ENCODE peak calls at places on chromosomes 5 and 9, in ten cellular contexts. One of them, this sample, is unnamed.

GRCh38 chr5:180601591-180602480 is 10.5 kb upstream of the SCGB3A1 start:
- DNase-seq in AG04450: no peak
- DNase-seq in adrenal gland: peak
- DNase-seq in pancreas: no peak
- DNase-seq in RWPE2: peak
- DNase-seq in psoas muscle: no peak
- DNase-seq in transverse colon: no peak
- DNase-seq in spleen: peak
- DNase-seq in OCI-LY7: no peak
- DNase-seq in PC-3: no peak
- DNase-seq in this sample: peak

GRCh38 chr9:71587576-71588362 is 180.5 kb downstream of the CEMIP2 start:
- DNase-seq in pancreas: no peak
- DNase-seq in spleen: no peak
- DNase-seq in AG04450: no peak
- DNase-seq in RWPE2: no peak
- DNase-seq in psoas muscle: no peak
- DNase-seq in transverse colon: no peak
- DNase-seq in adrenal gland: no peak
- DNase-seq in OCI-LY7: no peak
- DNase-seq in PC-3: peak
- DNase-seq in this sample: no peak

GRCh38 chr5:37554938-37555337 is 175.8 kb downstream of the WDR70 start:
- DNase-seq in spleen: no peak
- DNase-seq in transverse colon: no peak
- DNase-seq in pancreas: no peak
- DNase-seq in psoas muscle: no peak
- DNase-seq in PC-3: peak
- DNase-seq in RWPE2: no peak
- DNase-seq in OCI-LY7: peak
- DNase-seq in adrenal gland: no peak
- DNase-seq in AG04450: no peak
- DNase-seq in this sample: no peak

GRCh38 chr5:86523718-86524117 is 94.0 kb upstream of the COX7C start:
- DNase-seq in adrenal gland: no peak
- DNase-seq in OCI-LY7: no peak
- DNase-seq in RWPE2: no peak
- DNase-seq in pancreas: no peak
- DNase-seq in psoas muscle: no peak
- DNase-seq in PC-3: no peak
- DNase-seq in AG04450: no peak
- DNase-seq in transverse colon: no peak
- DNase-seq in spleen: no peak
- DNase-seq in this sample: no peak

GRCh38 chr9:121050128-121050988 is at the start of gene C5:
- DNase-seq in AG04450: no peak
- DNase-seq in transverse colon: no peak
- DNase-seq in OCI-LY7: no peak
- DNase-seq in adrenal gland: no peak
- DNase-seq in PC-3: no peak
- DNase-seq in psoas muscle: no peak
- DNase-seq in pancreas: no peak
- DNase-seq in spleen: no peak
- DNase-seq in RWPE2: no peak
- DNase-seq in this sample: no peak

GRCh38 chr9:4237748-4238511 is 61.9 kb downstream of the GLIS3 start:
- DNase-seq in transverse colon: no peak
- DNase-seq in AG04450: no peak
- DNase-seq in RWPE2: no peak
- DNase-seq in OCI-LY7: no peak
- DNase-seq in PC-3: no peak
- DNase-seq in psoas muscle: no peak
- DNase-seq in spleen: no peak
- DNase-seq in adrenal gland: no peak
- DNase-seq in pancreas: no peak
- DNase-seq in this sample: no peak

GRCh38 chr5:852431-853401 is 1.9 kb upstream of the ZDHHC11 start:
- DNase-seq in OCI-LY7: no peak
- DNase-seq in adrenal gland: no peak
- DNase-seq in PC-3: no peak
- DNase-seq in AG04450: no peak
- DNase-seq in spleen: peak
- DNase-seq in transverse colon: no peak
- DNase-seq in pancreas: no peak
- DNase-seq in psoas muscle: no peak
- DNase-seq in RWPE2: peak
- DNase-seq in this sample: peak

GRCh38 chr9:116713266-116713665 is 26.2 kb downstream of the TRIM32 start:
- DNase-seq in spleen: no peak
- DNase-seq in adrenal gland: no peak
- DNase-seq in PC-3: no peak
- DNase-seq in RWPE2: no peak
- DNase-seq in AG04450: no peak
- DNase-seq in transverse colon: no peak
- DNase-seq in psoas muscle: no peak
- DNase-seq in OCI-LY7: no peak
- DNase-seq in pancreas: no peak
- DNase-seq in this sample: no peak

GRCh38 chr9:136764301-136764891 is at the start of gene LCN15:
- DNase-seq in AG04450: no peak
- DNase-seq in pancreas: no peak
- DNase-seq in spleen: no peak
- DNase-seq in psoas muscle: no peak
- DNase-seq in transverse colon: no peak
- DNase-seq in OCI-LY7: no peak
- DNase-seq in PC-3: no peak
- DNase-seq in RWPE2: peak
- DNase-seq in adrenal gland: peak
- DNase-seq in this sample: peak
- H3K4me3 ChIP-seq in AG04450: no peak
- H3K4me3 ChIP-seq in pancreas: no peak
- H3K4me3 ChIP-seq in spleen: no peak
- H3K4me3 ChIP-seq in psoas muscle: no peak
- H3K4me3 ChIP-seq in transverse colon: no peak
- H3K4me3 ChIP-seq in OCI-LY7: no peak
- H3K4me3 ChIP-seq in PC-3: no peak
- H3K4me3 ChIP-seq in RWPE2: no peak
- H3K4me3 ChIP-seq in adrenal gland: no peak
- H3K4me3 ChIP-seq in this sample: no peak

DNA sequence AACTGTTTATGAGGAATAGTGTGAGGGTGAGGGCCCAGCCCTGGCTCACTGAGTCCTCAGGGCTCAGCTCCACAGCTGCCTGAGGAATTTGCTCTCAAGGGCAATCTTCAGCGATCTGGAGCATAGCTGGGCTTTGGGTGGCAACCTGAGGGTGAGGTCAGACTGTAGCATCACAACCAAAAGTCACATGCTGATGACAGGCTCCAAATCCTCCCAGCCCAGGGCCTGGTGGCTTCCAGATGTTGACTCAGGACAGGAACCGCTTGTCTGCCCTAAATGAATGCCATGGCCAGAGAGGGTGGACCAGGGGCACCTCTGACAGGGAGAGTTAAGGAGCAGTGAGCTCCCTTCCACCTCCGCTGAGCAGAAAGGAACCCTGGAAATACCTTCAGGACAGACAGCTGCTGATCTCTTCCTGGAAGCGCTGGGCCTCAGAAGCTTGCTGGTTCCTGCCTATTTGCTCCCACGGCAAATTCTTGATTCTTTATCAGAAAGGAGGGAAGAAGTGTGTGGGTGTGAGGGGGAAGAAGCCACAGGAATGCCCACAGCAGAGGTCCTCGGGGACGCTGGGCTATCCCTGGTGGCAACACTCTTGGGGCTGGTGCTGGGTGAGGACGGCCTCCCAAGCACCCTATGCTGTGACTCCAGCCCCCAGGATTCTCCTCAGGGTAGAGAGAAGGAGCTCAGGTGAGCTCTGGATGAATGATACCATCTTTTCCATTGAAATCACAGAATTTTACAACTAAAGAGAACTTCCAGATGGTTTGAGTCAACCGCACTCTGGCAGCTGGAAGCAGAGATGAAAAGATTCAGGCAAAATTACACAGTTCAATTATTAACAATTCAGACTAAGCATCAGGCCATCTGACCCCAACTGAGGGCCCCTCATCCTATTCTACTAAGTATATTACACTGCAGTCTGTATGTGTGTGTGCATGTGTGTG is 13.8 kb upstream of the CTSL start:
- DNase-seq in OCI-LY7: no peak
- DNase-seq in pancreas: no peak
- DNase-seq in transverse colon: no peak
- DNase-seq in RWPE2: no peak
- DNase-seq in spleen: no peak
- DNase-seq in psoas muscle: peak
- DNase-seq in PC-3: no peak
- DNase-seq in adrenal gland: peak
- DNase-seq in AG04450: no peak
- DNase-seq in this sample: no peak
- H3K27ac ChIP-seq in OCI-LY7: no peak
- H3K27ac ChIP-seq in pancreas: no peak
- H3K27ac ChIP-seq in transverse colon: peak
- H3K27ac ChIP-seq in RWPE2: peak
- H3K27ac ChIP-seq in spleen: no peak
- H3K27ac ChIP-seq in psoas muscle: peak
- H3K27ac ChIP-seq in PC-3: peak
- H3K27ac ChIP-seq in adrenal gland: peak
- H3K27ac ChIP-seq in AG04450: peak
- H3K27ac ChIP-seq in this sample: peak

GRCh38 chr5:177997319-177997670 is 1.3 kb upstream of the PROP1 start:
- DNase-seq in pancreas: no peak
- DNase-seq in transverse colon: no peak
- DNase-seq in spleen: no peak
- DNase-seq in AG04450: no peak
- DNase-seq in OCI-LY7: no peak
- DNase-seq in adrenal gland: no peak
- DNase-seq in PC-3: peak
- DNase-seq in RWPE2: no peak
- DNase-seq in psoas muscle: no peak
- DNase-seq in this sample: no peak
- H3K4me3 ChIP-seq in pancreas: no peak
- H3K4me3 ChIP-seq in transverse colon: no peak
- H3K4me3 ChIP-seq in spleen: no peak
- H3K4me3 ChIP-seq in AG04450: no peak
- H3K4me3 ChIP-seq in OCI-LY7: no peak
- H3K4me3 ChIP-seq in adrenal gland: no peak
- H3K4me3 ChIP-seq in PC-3: no peak
- H3K4me3 ChIP-seq in RWPE2: no peak
- H3K4me3 ChIP-seq in psoas muscle: no peak
- H3K4me3 ChIP-seq in this sample: no peak

GRCh38 chr9:17135578-17135904 is 701 bp downstream of the CNTLN start:
- DNase-seq in OCI-LY7: no peak
- DNase-seq in transverse colon: no peak
- DNase-seq in RWPE2: no peak
- DNase-seq in pancreas: no peak
- DNase-seq in AG04450: no peak
- DNase-seq in psoas muscle: peak
- DNase-seq in PC-3: peak
- DNase-seq in adrenal gland: no peak
- DNase-seq in spleen: no peak
- DNase-seq in this sample: no peak

GRCh38 chr9:17134396-17134842 is 421 bp upstream of the CNTLN start:
- DNase-seq in RWPE2: no peak
- DNase-seq in AG04450: no peak
- DNase-seq in PC-3: peak
- DNase-seq in adrenal gland: no peak
- DNase-seq in OCI-LY7: no peak
- DNase-seq in psoas muscle: no peak
- DNase-seq in pancreas: no peak
- DNase-seq in transverse colon: no peak
- DNase-seq in spleen: no peak
- DNase-seq in this sample: no peak

GRCh38 chr9:17138503-17138902 is 3.7 kb downstream of the CNTLN start:
- DNase-seq in pancreas: no peak
- DNase-seq in spleen: no peak
- DNase-seq in AG04450: no peak
- DNase-seq in PC-3: no peak
- DNase-seq in transverse colon: no peak
- DNase-seq in OCI-LY7: no peak
- DNase-seq in psoas muscle: no peak
- DNase-seq in RWPE2: no peak
- DNase-seq in adrenal gland: no peak
- DNase-seq in this sample: no peak

GRCh38 chr9:17137576-17137975 is 2.7 kb downstream of the CNTLN start:
- DNase-seq in spleen: no peak
- DNase-seq in adrenal gland: no peak
- DNase-seq in RWPE2: no peak
- DNase-seq in psoas muscle: no peak
- DNase-seq in OCI-LY7: no peak
- DNase-seq in PC-3: no peak
- DNase-seq in transverse colon: no peak
- DNase-seq in pancreas: no peak
- DNase-seq in AG04450: no peak
- DNase-seq in this sample: no peak

GRCh38 chr9:17134843-17135577 is at the start of gene CNTLN:
- DNase-seq in spleen: peak
- DNase-seq in RWPE2: peak
- DNase-seq in pancreas: peak
- DNase-seq in psoas muscle: peak
- DNase-seq in AG04450: peak
- DNase-seq in PC-3: peak
- DNase-seq in OCI-LY7: no peak
- DNase-seq in transverse colon: peak
- DNase-seq in adrenal gland: peak
- DNase-seq in this sample: peak
- H3K27ac ChIP-seq in spleen: peak
- H3K27ac ChIP-seq in RWPE2: peak
- H3K27ac ChIP-seq in pancreas: peak
- H3K27ac ChIP-seq in psoas muscle: peak
- H3K27ac ChIP-seq in AG04450: peak
- H3K27ac ChIP-seq in PC-3: peak
- H3K27ac ChIP-seq in OCI-LY7: no peak
- H3K27ac ChIP-seq in transverse colon: peak
- H3K27ac ChIP-seq in adrenal gland: peak
- H3K27ac ChIP-seq in this sample: peak

GRCh38 chr5:96335873-96336272 is 97.2 kb downstream of the PCSK1 start:
- DNase-seq in OCI-LY7: no peak
- DNase-seq in PC-3: peak
- DNase-seq in spleen: no peak
- DNase-seq in psoas muscle: no peak
- DNase-seq in RWPE2: no peak
- DNase-seq in AG04450: no peak
- DNase-seq in adrenal gland: no peak
- DNase-seq in transverse colon: no peak
- DNase-seq in pancreas: no peak
- DNase-seq in this sample: no peak
- H3K4me3 ChIP-seq in OCI-LY7: no peak
- H3K4me3 ChIP-seq in PC-3: peak
- H3K4me3 ChIP-seq in spleen: no peak
- H3K4me3 ChIP-seq in psoas muscle: peak
- H3K4me3 ChIP-seq in RWPE2: no peak
- H3K4me3 ChIP-seq in AG04450: no peak
- H3K4me3 ChIP-seq in adrenal gland: no peak
- H3K4me3 ChIP-seq in transverse colon: no peak
- H3K4me3 ChIP-seq in pancreas: no peak
- H3K4me3 ChIP-seq in this sample: no peak

This sample was measured in upper lobe of right lung.